ENCODE peak calls at places on chromosome 13, in five cellular contexts. L is heart left ventricle, R is stomach, D is vagina, C is tibial nerve. H is an unnamed sample. For H3K9me3, the result is how much of the 10 kb centered on the place peaks cover.

GRCh38 chr13:37747071-37747612 is 122.4 kb downstream of the TRPC4 start:
- DNase-seq in L (no peak), R (no peak), D (no peak), C (no peak), H (no peak)

GRCh38 chr13:40640845-40641458 is 25.5 kb downstream of the FOXO1 start:
- DNase-seq in L (no peak), R (no peak), D (no peak), C (no peak), H (no peak)

GRCh38 chr13:32211788-32212187 is 103.4 kb downstream of the ZAR1L start:
- DNase-seq in L (no peak), R (no peak), D (no peak), C (no peak), H (no peak)

GRCh38 chr13:76865996-76866503 is 20.2 kb downstream of the KCTD12 start:
- DNase-seq in L (no peak), R (no peak), D (no peak), C (no peak), H (no peak)

GRCh38 chr13:75416327-75417005 is 65.5 kb downstream of the TBC1D4 start:
- DNase-seq in L (no peak), R (no peak), D (no peak), C (no peak), H (no peak)

GRCh38 chr13:106534844-106535551 is 464 bp downstream of the EFNB2 start:
- DNase-seq in L (peak), R (peak), D (no peak), C (no peak), H (peak)

GRCh38 chr13:111568290-111568689 is 247.8 kb downstream of the TEX29 start:
- DNase-seq in L (no peak), R (no peak), D (no peak), C (no peak), H (no peak)

GRCh38 chr13:101939370-101939769 is 462.5 kb downstream of the FGF14 start:
- DNase-seq in L (no peak), R (no peak), D (no peak), C (no peak), H (no peak)

GRCh38 chr13:102405499-102406079 is 3.7 kb upstream of the FGF14 start:
- DNase-seq in L (no peak), R (no peak), D (no peak), C (no peak), H (no peak)

GRCh38 chr13:21734961-21735360 is 64.1 kb downstream of the FGF9 start:
- DNase-seq in L (no peak), R (no peak), D (no peak), C (no peak), H (no peak)

GRCh38 chr13:99220199-99220931 is 19.7 kb downstream of the UBAC2 start:
- DNase-seq in L (no peak), R (no peak), D (no peak), C (no peak), H (no peak)

GRCh38 chr13:99988469-99989375 is 7.1 kb downstream of the ZIC2 start:
- DNase-seq in L (no peak), R (no peak), D (no peak), C (no peak), H (no peak)

GRCh38 chr13:30792257-30793000 is 57.1 kb downstream of the ALOX5AP start:
- DNase-seq in L (peak), R (peak), D (no peak), C (peak), H (peak)

GRCh38 chr13:31042501-31043165 is 110.2 kb downstream of the TEX26 start:
- DNase-seq in L (no peak), R (no peak), D (no peak), C (no peak), H (no peak)

GRCh38 chr13:94061316-94061715 is 418.2 kb downstream of the DCT start:
- DNase-seq in L (no peak), R (no peak), D (no peak), C (no peak), H (no peak)

GRCh38 chr13:32426191-32426980 is 1.5 kb downstream of the N4BP2L1 start:
- DNase-seq in L (no peak), R (no peak), D (no peak), C (peak), H (no peak)

GRCh38 chr13:79831556-79831955 is 350.6 kb downstream of the NDFIP2 start:
- DNase-seq in L (no peak), R (no peak), D (no peak), C (no peak), H (no peak)

GRCh38 chr13:29525757-29526156 is 69.7 kb downstream of the SLC7A1 start:
- DNase-seq in L (no peak), R (no peak), D (no peak), C (no peak), H (no peak)

GRCh38 chr13:34772881-34773280 is 169.2 kb upstream of the NBEA start:
- DNase-seq in L (no peak), R (no peak), D (no peak), C (no peak), H (no peak)

GRCh38 chr13:33487575-33488243 is 202.2 kb upstream of the STARD13 start:
- DNase-seq in L (no peak), R (no peak), D (no peak), C (peak), H (no peak)

GRCh38 chr13:36251528-36251927 is 37.2 kb upstream of the SOHLH2 start:
- DNase-seq in L (no peak), R (no peak), D (no peak), C (no peak), H (no peak)

GRCh38 chr13:98289339-98289935 is 112.4 kb upstream of the RNF113B start:
- DNase-seq in L (no peak), R (no peak), D (no peak), C (no peak), H (no peak)

GRCh38 chr13:99656843-99657506 is 155.7 kb downstream of the TM9SF2 start:
- DNase-seq in L (no peak), R (no peak), D (no peak), C (no peak), H (no peak)

GRCh38 chr13:108859202-108860012 is 230.0 kb downstream of the MYO16 start:
- DNase-seq in L (no peak), R (no peak), D (no peak), C (no peak), H (no peak)

GRCh38 chr13:81757348-81757950 is 1416.5 kb upstream of the SPRY2 start:
- DNase-seq in L (no peak), R (no peak), D (no peak), C (no peak), H (no peak)

GRCh38 chr13:73778242-73778864 is 355.9 kb downstream of the KLF12 start:
- DNase-seq in L (no peak), R (no peak), D (no peak), C (no peak), H (no peak)

GRCh38 chr13:73138967-73139491 is 80.2 kb downstream of the KLF5 start:
- DNase-seq in L (no peak), R (no peak), D (no peak), C (no peak), H (no peak)

GRCh38 chr13:74040200-74040599 is 94.0 kb downstream of the KLF12 start:
- DNase-seq in L (peak), R (peak), D (no peak), C (no peak), H (peak)

GRCh38 chr13:68056816-68057710 is 826.9 kb upstream of the PCDH9 start:
- DNase-seq in L (no peak), R (no peak), D (no peak), C (no peak), H (no peak)

GRCh38 chr13:96573563-96573962 is 420.7 kb downstream of the OXGR1 start:
- DNase-seq in L (no peak), R (no peak), D (no peak), C (no peak), H (no peak)

GRCh38 chr13:42394361-42395065 is 122.6 kb downstream of the AKAP11 start:
- DNase-seq in L (no peak), R (no peak), D (no peak), C (no peak), H (no peak)

GRCh38 chr13:80100636-80101035 is 240.3 kb downstream of the SPRY2 start:
- DNase-seq in L (no peak), R (no peak), D (no peak), C (no peak), H (no peak)

GRCh38 chr13:23348270-23349126 is 85.0 kb downstream of the SACS start:
- DNase-seq in L (no peak), R (no peak), D (no peak), C (no peak), H (no peak)

GRCh38 chr13:76619631-76620030 is 266.6 kb downstream of the KCTD12 start:
- DNase-seq in L (no peak), R (no peak), D (no peak), C (no peak), H (no peak)

GRCh38 chr13:88068316-88068715 is 397.1 kb downstream of the SLITRK5 start:
- DNase-seq in L (no peak), R (no peak), D (no peak), C (no peak), H (no peak)

GRCh38 chr13:35014606-35015005 is 72.5 kb downstream of the NBEA start:
- DNase-seq in L (no peak), R (no peak), D (no peak), C (no peak), H (no peak)

GRCh38 chr13:34294483-34295129 is 476.7 kb downstream of the RFC3 start:
- DNase-seq in L (no peak), R (no peak), D (no peak), C (no peak), H (peak)

DNA sequence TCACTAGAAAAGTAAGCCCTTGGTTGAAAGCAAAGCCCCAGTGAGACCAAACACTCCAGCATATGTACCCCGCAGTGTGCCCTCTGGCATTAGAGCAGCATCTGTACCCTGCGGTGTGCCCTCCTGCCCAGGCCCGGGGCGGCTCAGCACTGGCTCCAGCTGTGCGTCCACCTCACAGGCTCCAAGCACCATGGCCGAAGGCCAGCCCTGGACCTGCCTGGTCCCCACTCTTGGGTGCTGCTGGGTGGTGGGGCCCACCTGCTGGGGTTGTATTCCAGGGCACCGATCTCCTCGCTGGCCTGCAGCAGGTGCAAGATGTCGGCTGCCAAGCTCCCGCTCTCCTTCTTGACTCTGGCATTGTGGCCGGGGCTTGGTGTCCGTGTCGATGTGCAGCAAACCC is 230.2 kb downstream of the TUBA3C start:
- DNase-seq in L (peak), R (no peak), D (no peak), C (no peak), H (no peak)
- H3K9me3 ChIP-seq in L (under half), R (under half), D (under half), C (under half), H (under half)

DNA sequence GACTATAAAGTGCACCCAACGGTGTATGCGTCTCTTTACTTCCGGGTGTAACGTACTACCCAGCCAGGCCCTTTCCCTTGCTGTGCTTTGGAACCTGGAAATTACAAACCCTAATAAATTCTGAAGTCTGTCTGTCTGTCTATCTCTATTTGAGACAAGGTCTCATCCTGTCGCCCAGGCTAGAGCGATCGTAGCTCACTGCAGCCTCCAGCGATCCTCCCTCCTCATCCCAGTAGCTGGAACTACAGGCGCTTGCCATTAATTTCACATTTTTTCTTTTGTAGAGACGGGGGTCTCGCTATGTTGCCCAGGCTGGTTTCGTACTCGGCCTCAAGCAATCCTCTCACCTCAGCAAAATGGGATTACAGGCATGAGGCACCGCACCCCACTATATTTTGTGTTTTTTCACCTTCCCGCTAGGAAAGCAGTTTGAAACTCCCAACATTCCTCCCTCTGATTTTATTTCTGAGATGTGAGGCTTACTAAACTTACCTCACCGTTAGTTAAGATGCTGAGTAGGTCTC is 471 bp upstream of the RNF6 start:
- DNase-seq in L (no peak), R (no peak), D (no peak), C (no peak), H (no peak)
- H3K4me3 ChIP-seq in L (peak), R (peak), D (peak), C (peak), H (peak)

GRCh38 chr13:27644302-27644701 is 22.6 kb downstream of the POLR1D start:
- DNase-seq in L (no peak), R (no peak), D (no peak), C (no peak), H (no peak)
- H3K27ac ChIP-seq in L (no peak), R (no peak), D (peak), C (no peak), H (no peak)

DNA sequence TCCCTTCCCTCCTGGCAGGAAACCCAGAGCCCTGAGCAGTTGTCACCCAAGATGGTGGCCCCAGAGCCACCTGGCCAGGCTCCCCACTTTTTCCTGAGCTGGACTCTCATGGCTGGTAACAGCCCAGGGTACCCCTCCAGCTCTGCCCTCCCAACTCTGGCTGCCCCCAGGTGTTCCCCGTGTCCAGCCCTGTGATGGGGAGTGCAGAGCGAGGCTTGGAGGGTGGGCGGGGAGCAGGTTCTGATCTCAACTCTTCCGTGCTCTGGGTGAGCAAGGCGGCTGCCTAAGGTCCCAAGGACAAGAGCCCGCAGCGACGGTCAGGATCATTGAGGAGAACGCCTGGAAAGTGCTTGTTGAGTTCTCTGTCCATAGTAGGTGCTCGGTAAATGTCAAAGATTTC is 54.7 kb upstream of the GAS6 start:
- DNase-seq in L (no peak), R (peak), D (peak), C (no peak), H (no peak)
- H3K9me3 ChIP-seq in L (under half), R (under half), D (under half), C (under half), H (under half)

DNA sequence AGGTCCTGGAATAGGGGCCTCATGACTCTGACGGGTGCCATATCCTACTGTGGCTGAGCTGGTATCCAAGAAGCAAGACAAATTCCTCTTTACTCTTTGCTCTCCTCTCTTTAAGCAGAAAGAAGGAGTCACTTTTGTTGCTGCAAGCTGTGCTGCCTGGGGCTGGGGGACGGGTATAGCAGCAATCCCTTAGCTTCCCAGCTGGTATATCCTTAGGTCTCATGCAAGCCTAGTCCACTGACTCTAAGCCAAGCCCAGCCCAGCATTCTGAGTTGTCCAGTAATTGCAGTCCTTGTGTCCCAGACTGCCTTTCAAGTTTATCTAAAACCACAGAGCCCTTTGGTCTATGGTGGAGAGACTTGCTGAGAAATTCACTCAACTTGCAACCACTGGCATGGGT is 893.0 kb upstream of the PRR20A start:
- DNase-seq in L (no peak), R (no peak), D (no peak), C (no peak), H (no peak)
- H3K4me3 ChIP-seq in L (no peak), R (no peak), D (no peak), C (no peak), H (no peak)

GRCh38 chr13:110265341-110265681 is 41.6 kb downstream of the COL4A1 start:
- DNase-seq in L (no peak), R (no peak), D (no peak), C (no peak), H (no peak)
- H3K27ac ChIP-seq in L (peak), R (peak), D (peak), C (peak), H (peak)

DNA sequence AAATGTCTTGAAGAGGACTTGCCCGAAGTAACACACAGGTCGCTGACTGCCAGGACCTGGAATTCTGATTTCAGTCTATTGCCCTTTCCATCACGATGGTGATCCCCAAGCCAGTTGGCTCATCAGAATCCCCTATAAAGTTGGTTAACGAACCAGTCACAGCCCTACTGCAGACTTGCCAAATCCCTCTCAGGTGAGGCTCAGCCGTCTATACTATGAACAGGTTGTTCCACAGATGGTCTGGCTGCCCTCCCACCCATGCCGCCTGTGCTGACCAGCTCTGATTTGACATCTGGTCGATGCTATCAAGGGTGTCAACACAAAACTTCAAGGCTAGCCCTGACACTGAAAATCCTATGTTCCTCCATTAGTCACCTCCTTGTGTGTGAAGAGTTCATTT is 90.0 kb downstream of the RNASEH2B start:
- DNase-seq in L (no peak), R (no peak), D (peak), C (no peak), H (no peak)
- H3K9me3 ChIP-seq in L (under half), R (under half), D (under half), C (under half), H (under half)

GRCh38 chr13:48493076-48493765 is 39.7 kb downstream of the RCBTB2 start:
- DNase-seq in L (no peak), R (no peak), D (no peak), C (no peak), H (no peak)
- H3K4me3 ChIP-seq in L (no peak), R (no peak), D (peak), C (no peak), H (peak)

DNA sequence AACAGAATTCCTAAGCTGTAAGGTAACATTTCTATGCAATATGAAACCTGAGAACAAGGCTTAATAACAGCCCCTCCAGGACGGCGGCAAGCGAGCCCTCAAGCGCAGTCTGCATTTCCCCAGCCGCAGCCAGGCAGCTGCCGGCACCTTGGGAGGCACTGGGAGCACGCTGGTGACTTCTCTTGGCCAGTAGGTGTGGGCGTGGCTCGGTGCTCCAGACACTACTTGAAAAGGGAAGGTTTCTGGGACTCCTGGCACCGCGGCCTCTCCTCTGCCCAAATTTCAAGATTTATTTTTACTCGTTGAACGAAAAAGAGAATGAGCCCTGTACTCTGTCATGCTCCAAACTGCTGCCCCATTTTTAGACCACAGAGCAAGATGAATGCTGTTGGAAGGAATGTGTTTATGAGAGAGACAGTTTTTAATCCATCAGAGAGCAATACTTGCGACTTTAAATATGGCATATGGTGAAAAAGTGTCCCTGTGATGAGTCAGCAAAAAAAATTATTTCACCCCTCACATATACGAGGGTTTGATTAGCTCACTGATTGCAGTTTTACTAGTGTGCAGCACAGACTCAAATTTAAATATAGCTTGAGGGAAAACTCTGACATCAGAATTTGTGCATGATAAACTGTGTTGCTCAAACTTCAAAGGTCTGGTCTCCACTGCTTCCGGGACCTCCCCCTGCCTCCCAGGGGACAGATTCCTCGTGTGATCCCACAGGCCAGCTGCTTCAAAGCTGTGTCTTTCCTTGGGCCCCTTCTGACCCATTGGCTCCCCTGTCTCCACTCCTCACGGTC is 81.3 kb downstream of the COL4A2 start:
- DNase-seq in L (peak), R (no peak), D (no peak), C (no peak), H (no peak)
- H3K27ac ChIP-seq in L (peak), R (peak), D (peak), C (no peak), H (peak)